ENCODE peak calls at places on chromosomes 5 and 9, in eight cellular contexts. L is B cell, X is cardiac muscle cell, H is choroid plexus epithelial cell, E is AG09309, C is epithelial cell of proximal tubule, S is fibroblast of pulmonary artery, D is lower leg skin. G is an unnamed sample.

GRCh38 chr5:119398713-119399492 is 43.1 kb downstream of the TNFAIP8 start:
- DNase-seq in E (no peak), S (peak), L (no peak), D (peak), C (peak), X (no peak), H (peak), G (no peak)

GRCh38 chr5:101012880-101013279 is 109.8 kb upstream of the ST8SIA4 start:
- DNase-seq in X (no peak), H (peak), S (no peak), C (no peak), D (no peak), L (no peak), E (no peak), G (no peak)

GRCh38 chr9:16304301-16304700 is 566.2 kb downstream of the BNC2 start:
- DNase-seq in L (no peak), C (no peak), S (no peak), H (no peak), X (no peak), E (no peak), D (peak), G (no peak)

GRCh38 chr5:164876793-164877192 is 1371.4 kb downstream of the MAT2B start:
- DNase-seq in H (no peak), L (no peak), X (no peak), E (no peak), C (no peak), S (no peak), D (no peak), G (no peak)

GRCh38 chr5:19713740-19714139 is 274.3 kb downstream of the CDH18 start:
- DNase-seq in D (no peak), H (no peak), C (no peak), L (no peak), E (no peak), S (no peak), X (no peak), G (no peak)

GRCh38 chr5:145980257-145980656 is 43.9 kb downstream of the SH3RF2 start:
- DNase-seq in H (no peak), L (no peak), D (no peak), S (no peak), E (no peak), X (no peak), C (no peak), G (no peak)

GRCh38 chr5:130141689-130142320 is 237.5 kb downstream of the CHSY3 start:
- DNase-seq in S (peak), D (no peak), E (no peak), C (no peak), X (peak), L (no peak), H (peak), G (peak)

GRCh38 chr9:106310782-106311181 is 552.2 kb upstream of the ZNF462 start:
- DNase-seq in H (no peak), X (no peak), S (no peak), C (no peak), E (no peak), L (no peak), D (no peak), G (no peak)

GRCh38 chr9:36781532-36781931 is 208.8 kb downstream of the MELK start:
- DNase-seq in D (no peak), C (peak), X (no peak), S (no peak), L (no peak), H (peak), E (no peak), G (no peak)

GRCh38 chr5:93058309-93058708 is 522.7 kb downstream of the NR2F1-AS1 start:
- DNase-seq in D (no peak), H (peak), L (no peak), C (no peak), E (peak), S (peak), X (no peak), G (peak)

GRCh38 chr5:100539519-100539918 is 4.3 kb downstream of the FAM174A start:
- DNase-seq in S (no peak), H (no peak), E (no peak), C (no peak), D (no peak), X (no peak), L (no peak), G (no peak)

GRCh38 chr9:36798350-36799065 is 225.8 kb downstream of the MELK start:
- DNase-seq in S (no peak), D (peak), C (no peak), E (no peak), H (no peak), X (peak), L (no peak), G (no peak)

GRCh38 chr9:86452194-86452828 is 98.1 kb upstream of the TUT7 start:
- DNase-seq in S (no peak), C (no peak), E (no peak), L (no peak), D (no peak), X (no peak), H (peak), G (no peak)

GRCh38 chr5:33994845-33995244 is 10.4 kb upstream of the SLC45A2 start:
- DNase-seq in L (no peak), H (peak), X (no peak), D (no peak), C (no peak), E (peak), S (peak), G (no peak)

GRCh38 chr5:1806974-1807373 is 5.8 kb downstream of the NDUFS6 start:
- DNase-seq in S (no peak), E (no peak), D (no peak), C (no peak), H (no peak), L (no peak), X (no peak), G (no peak)

GRCh38 chr9:110952018-110952864 is 86.0 kb downstream of the LPAR1 start:
- DNase-seq in L (no peak), C (no peak), X (no peak), H (no peak), E (no peak), D (no peak), S (no peak), G (no peak)

GRCh38 chr9:98097836-98098235 is 21.2 kb downstream of the TRIM14 start:
- DNase-seq in S (no peak), L (no peak), D (no peak), C (no peak), H (no peak), X (no peak), E (no peak), G (no peak)

GRCh38 chr9:93962561-93963440 is 7.6 kb upstream of the BARX1 start:
- DNase-seq in D (peak), E (peak), S (peak), X (peak), H (peak), L (peak), C (peak), G (peak)

GRCh38 chr5:113357696-113358476 is 76.9 kb downstream of the TSSK1B start:
- DNase-seq in L (no peak), C (no peak), H (peak), E (no peak), S (no peak), X (no peak), D (no peak), G (no peak)

GRCh38 chr9:16869140-16869903 is 1.1 kb downstream of the BNC2 start:
- DNase-seq in L (no peak), S (peak), H (peak), C (no peak), E (no peak), D (no peak), X (peak), G (no peak)

GRCh38 chr9:89902450-89902849 is 297.6 kb downstream of the GADD45G start:
- DNase-seq in D (peak), H (no peak), S (no peak), C (no peak), E (no peak), X (no peak), L (no peak), G (no peak)

GRCh38 chr5:154179846-154180710 is 10.5 kb upstream of the GALNT10 start:
- DNase-seq in D (no peak), E (no peak), L (peak), H (peak), C (no peak), X (peak), S (peak), G (peak)

GRCh38 chr9:107733530-107733907 is 243.9 kb upstream of the KLF4 start:
- DNase-seq in E (no peak), C (no peak), S (peak), H (no peak), X (no peak), L (no peak), D (peak), G (no peak)

GRCh38 chr5:2303391-2304100 is 420.8 kb upstream of the IRX4 start:
- DNase-seq in L (no peak), D (peak), S (no peak), H (no peak), E (no peak), C (no peak), X (no peak), G (no peak)

GRCh38 chr9:99197124-99197630 is 24.6 kb downstream of the ALG2 start:
- DNase-seq in S (no peak), C (no peak), E (no peak), H (no peak), D (peak), L (no peak), X (no peak), G (no peak)

GRCh38 chr5:149227168-149227826 is 44.4 kb upstream of the AFAP1L1 start:
- DNase-seq in S (peak), E (peak), H (peak), C (peak), X (no peak), D (no peak), L (no peak), G (peak)

GRCh38 chr5:178225174-178225573 is 7.4 kb downstream of the PHYKPL start:
- DNase-seq in H (no peak), D (no peak), X (no peak), S (no peak), C (no peak), E (no peak), L (no peak), G (no peak)

GRCh38 chr9:87678650-87679355 is 47.1 kb upstream of the CTSL start:
- DNase-seq in E (peak), L (peak), X (peak), H (peak), S (peak), C (no peak), D (peak), G (peak)

GRCh38 chr9:104944356-104944755 is 16.4 kb upstream of the ABCA1 start:
- DNase-seq in X (no peak), C (no peak), S (no peak), E (no peak), H (peak), L (no peak), D (no peak), G (no peak)

GRCh38 chr9:87436694-87437093 is 61.0 kb upstream of the DAPK1 start:
- DNase-seq in S (no peak), L (no peak), X (no peak), C (no peak), D (no peak), E (no peak), H (peak), G (no peak)

GRCh38 chr9:75429531-75430454 is 341.5 kb downstream of the OSTF1 start:
- DNase-seq in L (no peak), E (no peak), H (no peak), X (no peak), C (no peak), S (no peak), D (no peak), G (no peak)

GRCh38 chr9:26643826-26644225 is 248.8 kb downstream of the CAAP1 start:
- DNase-seq in L (no peak), X (no peak), S (no peak), C (no peak), H (no peak), D (no peak), E (no peak), G (no peak)

GRCh38 chr5:36614657-36615308 is 8.4 kb downstream of the SLC1A3 start:
- DNase-seq in S (peak), C (no peak), L (no peak), X (no peak), D (no peak), E (no peak), H (peak), G (no peak)

GRCh38 chr5:74212336-74212735 is 428.2 kb downstream of the ENC1 start:
- DNase-seq in D (no peak), C (no peak), X (peak), H (peak), E (no peak), L (no peak), S (peak), G (peak)

GRCh38 chr5:138276402-138277054 is 2.1 kb upstream of the GFRA3 start:
- DNase-seq in L (no peak), D (no peak), S (no peak), E (no peak), C (no peak), X (no peak), H (no peak), G (no peak)

GRCh38 chr9:33161589-33162132 is 5.5 kb downstream of the B4GALT1 start:
- DNase-seq in C (no peak), D (peak), S (no peak), L (no peak), H (no peak), X (no peak), E (no peak), G (no peak)

DNA sequence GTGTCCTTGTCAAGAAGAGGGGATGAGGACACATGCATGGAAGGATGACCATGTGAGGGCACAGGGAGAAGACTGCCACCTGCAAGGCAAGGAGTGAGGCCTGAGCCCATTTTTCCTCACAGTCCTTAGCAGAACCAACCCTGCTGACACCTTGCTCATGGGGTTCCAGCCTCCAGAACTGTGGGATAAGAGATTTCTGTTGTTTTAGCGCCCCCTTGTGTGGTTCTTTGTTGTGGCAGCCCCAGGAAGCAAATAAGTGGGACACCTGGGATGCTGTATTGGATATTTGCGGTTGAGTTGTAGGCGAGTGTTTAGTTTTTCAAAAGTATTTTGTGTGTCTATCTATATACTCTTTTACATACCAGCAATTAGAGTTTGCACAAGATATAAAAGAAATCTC is 206.4 kb downstream of the NXNL2 start:
- DNase-seq in H (peak), X (no peak), E (no peak), C (no peak), S (peak), D (no peak), L (no peak), G (no peak)
- TF ChIP-seq CTCF in H (peak), X (peak), E (peak), C (peak), S (peak), D (no peak), L (no peak), G (peak)

GRCh38 chr5:123391009-123391408 is 32.2 kb downstream of the CEP120 start:
- DNase-seq in C (no peak), H (no peak), S (no peak), E (no peak), L (no peak), X (no peak), D (no peak), G (no peak)
- TF ChIP-seq CTCF in C (no peak), H (no peak), S (no peak), E (no peak), L (no peak), X (no peak), D (no peak), G (no peak)

GRCh38 chr5:78758169-78758839 is 109.7 kb upstream of the LHFPL2 start:
- DNase-seq in E (no peak), S (no peak), H (peak), L (peak), X (no peak), D (no peak), C (no peak), G (no peak)

GRCh38 chr5:78761831-78762230 is 113.3 kb upstream of the LHFPL2 start:
- DNase-seq in H (no peak), L (no peak), C (no peak), S (no peak), D (no peak), E (no peak), X (no peak), G (no peak)

GRCh38 chr5:78757269-78758053 is 108.9 kb upstream of the LHFPL2 start:
- DNase-seq in L (no peak), S (peak), D (no peak), H (peak), E (no peak), C (no peak), X (no peak), G (peak)

GRCh38 chr5:78763659-78764189 is 115.2 kb upstream of the LHFPL2 start:
- DNase-seq in D (no peak), S (no peak), L (no peak), C (no peak), H (no peak), E (no peak), X (no peak), G (no peak)

GRCh38 chr5:78760411-78761169 is 112.0 kb upstream of the LHFPL2 start:
- DNase-seq in D (no peak), H (no peak), S (no peak), L (peak), X (no peak), C (no peak), E (no peak), G (no peak)
- TF ChIP-seq CTCF in D (no peak), H (peak), S (peak), L (no peak), X (no peak), C (peak), E (peak), G (peak)

GRCh38 chr9:131304676-131305366 is 15.3 kb downstream of the PLPP7 start:
- DNase-seq in S (no peak), C (no peak), E (peak), L (no peak), H (peak), D (no peak), X (no peak), G (no peak)
- TF ChIP-seq CTCF in S (no peak), C (no peak), E (no peak), L (no peak), H (no peak), D (no peak), X (no peak), G (no peak)

GRCh38 chr5:65066385-65066784 is 297.7 kb downstream of the CWC27 start:
- DNase-seq in X (no peak), E (no peak), S (no peak), H (no peak), L (no peak), D (no peak), C (no peak), G (no peak)
- TF ChIP-seq CTCF in X (no peak), E (no peak), S (no peak), H (no peak), L (no peak), D (no peak), C (no peak), G (no peak)

G was measured in brain microvascular endothelial cell.